ENCODE peak calls at places on chromosomes 5 and 9, in four cellular contexts. One of them, this sample, is unnamed.

GRCh38 chr9:128420651-128421473 is at the start of gene CERCAM:
- DNase-seq in endothelial cell of umbilical vein: peak; percentile 50
- DNase-seq in GM12878: no peak
- DNase-seq in IMR-90: peak; percentile 25
- DNase-seq in this sample: peak; percentile 93

GRCh38 chr5:161007879-161008278 is 155.9 kb upstream of the ATP10B start:
- DNase-seq in GM12878: no peak
- DNase-seq in endothelial cell of umbilical vein: no peak
- DNase-seq in IMR-90: no peak
- DNase-seq in this sample: no peak

GRCh38 chr5:8184455-8185063 is 315.6 kb downstream of the MTRR start:
- DNase-seq in IMR-90: peak; percentile 28
- DNase-seq in GM12878: no peak
- DNase-seq in endothelial cell of umbilical vein: no peak
- DNase-seq in this sample: peak; percentile 76

GRCh38 chr5:72242796-72243475 is 77.1 kb downstream of the MRPS27 start:
- DNase-seq in endothelial cell of umbilical vein: no peak
- DNase-seq in IMR-90: no peak
- DNase-seq in GM12878: no peak
- DNase-seq in this sample: no peak

GRCh38 chr5:141373673-141374317 is at the start of gene PCDHGA6:
- DNase-seq in GM12878: no peak
- DNase-seq in IMR-90: peak; percentile 58
- DNase-seq in endothelial cell of umbilical vein: peak; percentile 49
- DNase-seq in this sample: no peak

GRCh38 chr5:133732536-133732935 is 120.2 kb upstream of the FSTL4 start:
- DNase-seq in endothelial cell of umbilical vein: no peak
- DNase-seq in GM12878: no peak
- DNase-seq in IMR-90: no peak
- DNase-seq in this sample: no peak

GRCh38 chr9:32864926-32865325 is 81.6 kb downstream of the TMEM215 start:
- DNase-seq in IMR-90: no peak
- DNase-seq in GM12878: no peak
- DNase-seq in endothelial cell of umbilical vein: no peak
- DNase-seq in this sample: no peak

GRCh38 chr5:100900142-100900795 is 2.8 kb downstream of the ST8SIA4 start:
- DNase-seq in IMR-90: no peak
- DNase-seq in endothelial cell of umbilical vein: peak; percentile 85
- DNase-seq in GM12878: no peak
- DNase-seq in this sample: no peak

GRCh38 chr5:167850901-167851300 is 440.5 kb upstream of the WWC1 start:
- DNase-seq in GM12878: no peak
- DNase-seq in endothelial cell of umbilical vein: no peak
- DNase-seq in IMR-90: no peak
- DNase-seq in this sample: no peak

GRCh38 chr5:64594025-64594424 is 88.2 kb downstream of the RGS7BP start:
- DNase-seq in GM12878: no peak
- DNase-seq in endothelial cell of umbilical vein: no peak
- DNase-seq in IMR-90: no peak
- DNase-seq in this sample: no peak

GRCh38 chr5:156326718-156327259 is at the start of gene SGCD:
- DNase-seq in GM12878: no peak
- DNase-seq in endothelial cell of umbilical vein: peak; percentile 1
- DNase-seq in IMR-90: peak; percentile 90
- DNase-seq in this sample: no peak

GRCh38 chr9:7452378-7452777 is 347.2 kb downstream of the DMAC1 start:
- DNase-seq in endothelial cell of umbilical vein: no peak
- DNase-seq in GM12878: no peak
- DNase-seq in IMR-90: peak; percentile 81
- DNase-seq in this sample: no peak

GRCh38 chr5:50853151-50853550 is 186.7 kb downstream of the PARP8 start:
- DNase-seq in GM12878: peak; percentile 60
- DNase-seq in endothelial cell of umbilical vein: no peak
- DNase-seq in IMR-90: no peak
- DNase-seq in this sample: no peak

GRCh38 chr9:89888233-89888632 is 283.4 kb downstream of the GADD45G start:
- DNase-seq in IMR-90: no peak
- DNase-seq in endothelial cell of umbilical vein: no peak
- DNase-seq in GM12878: no peak
- DNase-seq in this sample: no peak

GRCh38 chr5:55920784-55921183 is 69.6 kb downstream of the IL31RA start:
- DNase-seq in IMR-90: no peak
- DNase-seq in endothelial cell of umbilical vein: peak; percentile 29
- DNase-seq in GM12878: no peak
- DNase-seq in this sample: no peak
- TF ChIP-seq FOS in IMR-90: no peak
- TF ChIP-seq FOS in endothelial cell of umbilical vein: no peak
- TF ChIP-seq FOS in GM12878: no peak
- TF ChIP-seq FOS in this sample: no peak

GRCh38 chr5:93607367-93608258 is 24.6 kb downstream of the NR2F1 start:
- DNase-seq in endothelial cell of umbilical vein: peak; percentile 74
- DNase-seq in IMR-90: peak; percentile 89
- DNase-seq in GM12878: no peak
- DNase-seq in this sample: peak; percentile 24
- TF ChIP-seq FOS in endothelial cell of umbilical vein: no peak
- TF ChIP-seq FOS in IMR-90: peak; percentile 48
- TF ChIP-seq FOS in GM12878: no peak
- TF ChIP-seq FOS in this sample: no peak

DNA sequence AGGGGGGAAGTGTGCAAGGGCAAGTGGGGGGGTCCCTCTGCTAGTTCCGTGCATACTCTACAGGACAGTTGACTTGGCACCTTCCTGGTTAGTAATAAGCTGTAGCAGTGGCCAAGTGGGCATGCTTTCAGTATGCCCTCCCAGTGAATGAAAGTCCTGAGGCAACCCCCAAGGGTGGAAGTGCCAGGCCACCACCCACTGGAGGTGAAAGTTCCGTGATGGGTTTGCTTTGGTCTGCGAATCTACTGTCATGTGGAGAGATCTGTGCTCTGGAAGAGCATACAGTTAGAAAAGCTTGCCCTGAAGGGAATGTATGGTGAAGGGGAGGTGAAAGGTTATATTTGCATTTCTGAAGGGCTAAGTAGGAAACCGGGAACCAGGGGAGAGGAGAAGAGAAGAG is 10.3 kb downstream of the FXN start:
- DNase-seq in IMR-90: no peak
- DNase-seq in GM12878: no peak
- DNase-seq in endothelial cell of umbilical vein: no peak
- DNase-seq in this sample: no peak
- TF ChIP-seq FOS in IMR-90: no peak
- TF ChIP-seq FOS in GM12878: no peak
- TF ChIP-seq FOS in endothelial cell of umbilical vein: no peak
- TF ChIP-seq FOS in this sample: no peak

GRCh38 chr5:113214606-113215323 is 220.0 kb downstream of the TSSK1B start:
- DNase-seq in IMR-90: no peak
- DNase-seq in endothelial cell of umbilical vein: no peak
- DNase-seq in GM12878: no peak
- DNase-seq in this sample: no peak
- TF ChIP-seq FOS in IMR-90: no peak
- TF ChIP-seq FOS in endothelial cell of umbilical vein: no peak
- TF ChIP-seq FOS in GM12878: no peak
- TF ChIP-seq FOS in this sample: no peak

DNA sequence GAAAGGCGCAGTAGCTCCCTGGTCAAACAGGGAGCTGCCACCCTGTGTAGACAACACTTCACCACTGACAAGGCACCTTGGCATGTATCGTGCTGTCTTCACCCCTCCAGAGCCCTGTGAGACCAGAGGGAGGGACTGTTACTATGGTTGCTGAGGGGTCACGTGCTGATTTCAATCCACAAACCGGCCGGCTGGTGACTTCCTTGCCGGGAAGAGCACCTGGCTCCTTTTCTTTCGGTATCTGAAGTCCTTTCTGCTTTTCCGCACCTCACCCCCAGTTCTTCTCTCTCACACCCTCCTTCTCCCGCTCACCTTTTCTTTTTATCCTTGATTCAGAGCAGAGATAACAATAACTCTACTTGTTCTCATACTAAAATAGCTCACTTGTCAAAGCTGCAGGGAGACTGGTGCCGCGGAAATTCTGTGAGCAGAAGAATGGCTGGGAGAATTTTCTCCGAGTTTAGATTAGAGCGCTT is 327.2 kb downstream of the ZSWIM6 start:
- DNase-seq in GM12878: no peak
- DNase-seq in IMR-90: no peak
- DNase-seq in endothelial cell of umbilical vein: no peak
- DNase-seq in this sample: no peak
- TF ChIP-seq FOS in GM12878: no peak
- TF ChIP-seq FOS in IMR-90: no peak
- TF ChIP-seq FOS in endothelial cell of umbilical vein: no peak
- TF ChIP-seq FOS in this sample: no peak

DNA sequence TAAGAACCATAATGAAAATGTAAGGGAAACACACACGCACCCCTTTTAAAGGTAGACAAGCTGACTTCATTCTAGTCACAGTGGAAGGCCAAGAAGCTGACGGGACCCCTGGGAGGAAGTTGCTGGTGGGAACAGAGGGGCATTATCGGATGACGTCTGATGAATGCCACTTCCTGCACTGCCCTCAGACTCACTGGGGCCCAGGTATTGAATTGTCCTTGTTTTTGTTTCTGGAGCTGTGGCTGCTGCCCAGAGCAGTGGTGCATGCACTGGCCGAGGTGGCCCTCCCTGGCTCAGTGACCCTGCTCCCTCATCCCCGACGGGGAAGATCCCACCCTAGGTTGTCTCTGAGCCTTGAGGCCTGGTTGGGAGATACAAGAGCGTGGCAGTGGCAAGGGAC is 15.3 kb upstream of the RPL26L1 start:
- DNase-seq in GM12878: no peak
- DNase-seq in IMR-90: no peak
- DNase-seq in endothelial cell of umbilical vein: no peak
- DNase-seq in this sample: no peak
- TF ChIP-seq FOS in GM12878: no peak
- TF ChIP-seq FOS in IMR-90: no peak
- TF ChIP-seq FOS in endothelial cell of umbilical vein: no peak
- TF ChIP-seq FOS in this sample: no peak

GRCh38 chr9:123406016-123406415 is 50.0 kb downstream of the CRB2 start:
- DNase-seq in GM12878: no peak
- DNase-seq in endothelial cell of umbilical vein: no peak
- DNase-seq in IMR-90: no peak
- DNase-seq in this sample: no peak
- TF ChIP-seq FOS in GM12878: no peak
- TF ChIP-seq FOS in endothelial cell of umbilical vein: no peak
- TF ChIP-seq FOS in IMR-90: no peak
- TF ChIP-seq FOS in this sample: no peak

GRCh38 chr5:178284996-178285395 is 52.4 kb upstream of the PHYKPL start:
- DNase-seq in IMR-90: no peak
- DNase-seq in GM12878: no peak
- DNase-seq in endothelial cell of umbilical vein: no peak
- DNase-seq in this sample: no peak

GRCh38 chr5:178287791-178288105 is 55.1 kb upstream of the PHYKPL start:
- DNase-seq in GM12878: no peak
- DNase-seq in IMR-90: no peak
- DNase-seq in endothelial cell of umbilical vein: no peak
- DNase-seq in this sample: no peak

GRCh38 chr5:178287091-178287790 is 54.6 kb upstream of the PHYKPL start:
- DNase-seq in endothelial cell of umbilical vein: no peak
- DNase-seq in IMR-90: no peak
- DNase-seq in GM12878: no peak
- DNase-seq in this sample: no peak

GRCh38 chr5:178285399-178286225 is 53.0 kb upstream of the PHYKPL start:
- DNase-seq in endothelial cell of umbilical vein: no peak
- DNase-seq in IMR-90: no peak
- DNase-seq in GM12878: no peak
- DNase-seq in this sample: no peak

DNA sequence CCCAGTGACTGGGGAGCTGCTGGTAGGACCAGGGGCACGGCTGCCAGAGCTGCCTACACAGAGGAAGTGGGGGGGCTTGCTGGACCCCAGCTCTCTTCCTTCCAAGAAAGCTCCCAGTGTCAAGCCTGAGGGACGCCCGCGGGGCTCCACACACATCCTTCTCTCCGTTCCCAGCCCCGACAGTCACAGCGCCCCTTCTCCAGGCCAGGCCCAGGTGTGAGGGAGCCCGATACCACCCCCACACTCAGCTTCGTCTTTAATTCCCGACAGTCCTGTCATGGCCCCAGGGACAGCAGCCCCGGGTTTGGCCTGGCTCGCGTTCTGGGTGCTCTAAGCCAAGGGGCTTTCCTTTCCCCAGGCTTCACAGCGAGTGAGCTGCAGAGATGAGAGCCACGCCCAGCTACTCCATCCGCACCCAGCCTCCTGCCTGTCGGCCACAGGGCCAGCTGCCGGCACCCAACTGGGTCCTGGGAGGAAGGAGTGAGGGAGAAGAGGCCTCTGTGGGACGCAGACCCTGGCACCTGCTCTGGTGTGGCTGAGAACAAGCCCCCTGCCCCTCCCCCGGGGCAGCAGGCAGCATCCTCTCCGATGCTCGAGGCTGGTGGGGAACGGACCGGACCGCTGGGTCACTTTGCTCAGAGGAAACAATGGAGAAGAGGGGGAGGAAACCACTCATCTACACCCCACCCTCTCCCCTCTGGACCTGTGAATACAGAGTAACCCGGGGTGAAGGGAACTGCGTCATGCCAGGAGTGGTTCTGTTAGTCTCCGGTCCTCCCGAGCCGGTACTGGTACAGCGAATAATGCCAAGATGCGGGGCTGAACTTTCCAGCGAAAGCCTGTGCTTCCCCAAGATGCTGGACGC is 53.9 kb upstream of the PHYKPL start:
- DNase-seq in IMR-90: no peak
- DNase-seq in GM12878: no peak
- DNase-seq in endothelial cell of umbilical vein: no peak
- DNase-seq in this sample: no peak
- TF ChIP-seq FOS in IMR-90: no peak
- TF ChIP-seq FOS in GM12878: no peak
- TF ChIP-seq FOS in endothelial cell of umbilical vein: no peak
- TF ChIP-seq FOS in this sample: no peak

GRCh38 chr9:98575379-98576346 is 133.1 kb downstream of the GABBR2 start:
- DNase-seq in endothelial cell of umbilical vein: no peak
- DNase-seq in GM12878: peak; percentile 86
- DNase-seq in IMR-90: peak; percentile 88
- DNase-seq in this sample: peak; percentile 89
- TF ChIP-seq FOS in endothelial cell of umbilical vein: no peak
- TF ChIP-seq FOS in GM12878: no peak
- TF ChIP-seq FOS in IMR-90: peak; percentile 39
- TF ChIP-seq FOS in this sample: no peak